ENCODE peak calls at places on chromosomes 2 and 18, in four cellular contexts. One of them, this sample, is unnamed.

GRCh38 chr2:207239222-207239674 is 73.5 kb upstream of the KLF7 start:
- DNase-seq in pancreas: no peak
- DNase-seq in stomach: peak; percentile 28
- DNase-seq in WTC11: no peak
- DNase-seq in this sample: peak; percentile 62

GRCh38 chr18:32086866-32087265 is 4.8 kb upstream of the RNF138 start:
- DNase-seq in pancreas: no peak
- DNase-seq in stomach: no peak
- DNase-seq in WTC11: no peak
- DNase-seq in this sample: no peak

GRCh38 chr18:33652645-33653044 is 74.6 kb downstream of the ASXL3 start:
- DNase-seq in pancreas: no peak
- DNase-seq in stomach: no peak
- DNase-seq in WTC11: no peak
- DNase-seq in this sample: no peak

GRCh38 chr18:76615065-76615733 is 120.2 kb upstream of the ZNF516 start:
- DNase-seq in pancreas: no peak
- DNase-seq in stomach: no peak
- DNase-seq in WTC11: no peak
- DNase-seq in this sample: no peak

GRCh38 chr2:112920923-112921532 is 10.1 kb downstream of the IL37 start:
- DNase-seq in pancreas: no peak
- DNase-seq in stomach: no peak
- DNase-seq in WTC11: no peak
- DNase-seq in this sample: no peak

GRCh38 chr2:120346667-120347358 is 877 bp downstream of the INHBB start:
- DNase-seq in pancreas: no peak
- DNase-seq in stomach: no peak
- DNase-seq in WTC11: peak; percentile 55
- DNase-seq in this sample: no peak

GRCh38 chr2:64586883-64587481 is 62.9 kb downstream of the AFTPH start:
- DNase-seq in pancreas: no peak
- DNase-seq in stomach: no peak
- DNase-seq in WTC11: no peak
- DNase-seq in this sample: no peak

GRCh38 chr18:22309191-22309590 is 108.5 kb downstream of the CTAGE1 start:
- DNase-seq in pancreas: no peak
- DNase-seq in stomach: no peak
- DNase-seq in WTC11: no peak
- DNase-seq in this sample: no peak

GRCh38 chr2:100907832-100908231 is 87.9 kb downstream of the NPAS2 start:
- DNase-seq in pancreas: no peak
- DNase-seq in stomach: no peak
- DNase-seq in WTC11: no peak
- DNase-seq in this sample: no peak

GRCh38 chr2:181058378-181059269 is 78.2 kb downstream of the UBE2E3 start:
- DNase-seq in pancreas: no peak
- DNase-seq in stomach: no peak
- DNase-seq in WTC11: peak; percentile 17
- DNase-seq in this sample: no peak

GRCh38 chr2:84919885-84920580 is 14.6 kb downstream of the TMSB10 start:
- DNase-seq in pancreas: no peak
- DNase-seq in stomach: no peak
- DNase-seq in WTC11: no peak
- DNase-seq in this sample: peak; percentile 48

GRCh38 chr2:58920001-58920400 is 678.9 kb upstream of the FANCL start:
- DNase-seq in pancreas: no peak
- DNase-seq in stomach: no peak
- DNase-seq in WTC11: no peak
- DNase-seq in this sample: no peak

GRCh38 chr18:74230922-74231714 is 60.6 kb downstream of the CYB5A start:
- DNase-seq in pancreas: no peak
- DNase-seq in stomach: peak; percentile 80
- DNase-seq in WTC11: no peak
- DNase-seq in this sample: no peak

GRCh38 chr18:7890078-7890477 is 323.0 kb downstream of the PTPRM start:
- DNase-seq in pancreas: no peak
- DNase-seq in stomach: no peak
- DNase-seq in WTC11: no peak
- DNase-seq in this sample: no peak

GRCh38 chr2:26251893-26252292 is 7.2 kb downstream of the HADHB start:
- DNase-seq in pancreas: no peak
- DNase-seq in stomach: peak; percentile 39
- DNase-seq in WTC11: no peak
- DNase-seq in this sample: no peak

GRCh38 chr18:46393230-46393629 is 263.8 kb downstream of the LOXHD1 start:
- DNase-seq in pancreas: no peak
- DNase-seq in stomach: no peak
- DNase-seq in WTC11: peak; percentile 82
- DNase-seq in this sample: no peak

GRCh38 chr2:96971926-96972444 is 14.4 kb downstream of the FAM178B start:
- DNase-seq in pancreas: no peak
- DNase-seq in stomach: no peak
- DNase-seq in WTC11: no peak
- DNase-seq in this sample: no peak

GRCh38 chr2:232979871-232980461 is 33.1 kb downstream of the NGEF start:
- DNase-seq in pancreas: no peak
- DNase-seq in stomach: no peak
- DNase-seq in WTC11: no peak
- DNase-seq in this sample: peak; percentile 28

GRCh38 chr2:62038980-62039771 is 133.7 kb downstream of the COMMD1 start:
- DNase-seq in pancreas: no peak
- DNase-seq in stomach: no peak
- DNase-seq in WTC11: no peak
- DNase-seq in this sample: no peak

GRCh38 chr18:68103561-68103960 is 587.0 kb upstream of the DSEL start:
- DNase-seq in pancreas: no peak
- DNase-seq in stomach: no peak
- DNase-seq in WTC11: no peak
- DNase-seq in this sample: no peak

GRCh38 chr18:7568426-7568825 is 1.3 kb downstream of the PTPRM start:
- DNase-seq in pancreas: peak; percentile 84
- DNase-seq in stomach: peak; percentile 28
- DNase-seq in WTC11: peak; percentile 70
- DNase-seq in this sample: peak; percentile 53

GRCh38 chr18:60543646-60544045 is 171.1 kb upstream of the MC4R start:
- DNase-seq in pancreas: no peak
- DNase-seq in stomach: no peak
- DNase-seq in WTC11: no peak
- DNase-seq in this sample: no peak

GRCh38 chr2:48673581-48673980 is 55.9 kb downstream of the GTF2A1L start:
- DNase-seq in pancreas: no peak
- DNase-seq in stomach: no peak
- DNase-seq in WTC11: no peak
- DNase-seq in this sample: no peak

GRCh38 chr2:166314022-166314759 is 61.6 kb downstream of the SCN9A start:
- DNase-seq in pancreas: no peak
- DNase-seq in stomach: no peak
- DNase-seq in WTC11: no peak
- DNase-seq in this sample: no peak

GRCh38 chr2:168830958-168831357 is 28.5 kb downstream of the NOSTRIN start:
- DNase-seq in pancreas: no peak
- DNase-seq in stomach: no peak
- DNase-seq in WTC11: no peak
- DNase-seq in this sample: no peak

This sample was measured in ureter.